ENCODE peak calls at places on chromosomes 13 and 19, in four cellular contexts. W is endothelial cell of umbilical vein; S is left ventricle myocardium superior; U is stimulated activated CD4-positive, alpha-beta T cell treated with anti-CD3 and anti-CD28 coated beads, Interleukin-4, amount 100 ng/mL, for 1 hour. B is an unnamed sample.

GRCh38 chr19:33649919-33650305 is 28.2 kb downstream of the CHST8 start:
- DNase-seq in W (no peak), S (no peak), U (no peak), B (no peak)

GRCh38 chr13:45473627-45474026 is 8.9 kb downstream of the COG3 start:
- DNase-seq in W (no peak), S (no peak), U (no peak), B (no peak)

GRCh38 chr19:43465468-43466120 is at the start of gene LYPD3:
- DNase-seq in W (no peak), S (peak), U (peak), B (peak)

GRCh38 chr13:87827479-87827878 is 156.3 kb downstream of the SLITRK5 start:
- DNase-seq in W (no peak), S (no peak), U (no peak), B (no peak)

GRCh38 chr13:94660695-94661324 is 51.5 kb downstream of the SOX21 start:
- DNase-seq in W (peak), S (no peak), U (no peak), B (no peak)

GRCh38 chr19:33304760-33305647 is 2.7 kb upstream of the CEBPA start:
- DNase-seq in W (no peak), S (no peak), U (no peak), B (peak)

GRCh38 chr19:14021474-14021873 is 6.5 kb upstream of the RLN3 start:
- DNase-seq in W (no peak), S (peak), U (no peak), B (peak)

GRCh38 chr13:102651892-102652291 is 43.0 kb downstream of the METTL21C start:
- DNase-seq in W (no peak), S (no peak), U (no peak), B (no peak)

GRCh38 chr13:33483471-33483870 is 197.9 kb upstream of the STARD13 start:
- DNase-seq in W (no peak), S (no peak), U (no peak), B (no peak)

GRCh38 chr19:17671906-17672305 is 16.2 kb downstream of the UNC13A start:
- DNase-seq in W (peak), S (no peak), U (no peak), B (peak)

GRCh38 chr19:47623151-47623920 is 14.4 kb downstream of the BICRA start:
- DNase-seq in W (no peak), S (peak), U (no peak), B (peak)

GRCh38 chr19:35533822-35534521 is 716 bp downstream of the GAPDHS start:
- DNase-seq in W (no peak), S (peak), U (peak), B (peak)

GRCh38 chr13:28658539-28658795 is 463 bp upstream of the POMP start:
- DNase-seq in W (no peak), S (no peak), U (no peak), B (no peak)

GRCh38 chr13:108326318-108326717 is 56.8 kb downstream of the TNFSF13B start:
- DNase-seq in W (no peak), S (no peak), U (no peak), B (no peak)

GRCh38 chr13:57569981-57570380 is 61.6 kb upstream of the PCDH17 start:
- DNase-seq in W (peak), S (no peak), U (no peak), B (no peak)

GRCh38 chr13:42405665-42406390 is 133.9 kb downstream of the AKAP11 start:
- DNase-seq in W (no peak), S (no peak), U (peak), B (no peak)

GRCh38 chr19:50460161-50460765 is 16.0 kb upstream of the EMC10 start:
- DNase-seq in W (no peak), S (no peak), U (no peak), B (peak)

GRCh38 chr19:46426506-46427162 is 2.1 kb downstream of the PNMA8C start:
- DNase-seq in W (peak), S (peak), U (peak), B (peak)

GRCh38 chr13:32838985-32839384 is 177.2 kb upstream of the KL start:
- DNase-seq in W (no peak), S (no peak), U (no peak), B (no peak)

GRCh38 chr13:99926014-99926731 is 45.4 kb downstream of the ZIC5 start:
- DNase-seq in W (no peak), S (no peak), U (no peak), B (no peak)

GRCh38 chr19:10654610-10655456 is 687 bp downstream of the ILF3 start:
- DNase-seq in W (peak), S (peak), U (peak), B (peak)

GRCh38 chr19:17777840-17778620 is 16.9 kb upstream of the B3GNT3 start:
- DNase-seq in W (peak), S (peak), U (peak), B (peak)

GRCh38 chr19:33125929-33126388 is 6.0 kb upstream of the WDR88 start:
- DNase-seq in W (peak), S (peak), U (peak), B (peak)

GRCh38 chr13:85019121-85019520 is 780.1 kb downstream of the SLITRK6 start:
- DNase-seq in W (no peak), S (no peak), U (no peak), B (no peak)

GRCh38 chr19:55226788-55227187 is 1.8 kb downstream of the TMEM86B start:
- DNase-seq in W (no peak), S (no peak), U (no peak), B (no peak)

GRCh38 chr13:109764474-109765292 is 21.7 kb downstream of the IRS2 start:
- DNase-seq in W (no peak), S (no peak), U (no peak), B (no peak)

GRCh38 chr19:46787331-46788100 is 878 bp downstream of the SLC1A5 start:
- DNase-seq in W (peak), S (peak), U (peak), B (peak)

GRCh38 chr13:20939662-20940061 is 37.1 kb upstream of the XPO4 start:
- DNase-seq in W (no peak), S (peak), U (no peak), B (peak)

GRCh38 chr13:32225494-32225931 is 89.7 kb downstream of the ZAR1L start:
- DNase-seq in W (no peak), S (no peak), U (no peak), B (peak)

GRCh38 chr13:28820099-28821051 is at the start of gene MTUS2:
- DNase-seq in W (peak), S (peak), U (peak), B (peak)

GRCh38 chr13:34570954-34571353 is 371.1 kb upstream of the NBEA start:
- DNase-seq in W (no peak), S (no peak), U (no peak), B (no peak)

GRCh38 chr13:40539954-40540706 is 126.3 kb downstream of the FOXO1 start:
- DNase-seq in W (peak), S (no peak), U (no peak), B (peak)

GRCh38 chr13:22748866-22749586 is 431.8 kb upstream of the SGCG start:
- DNase-seq in W (peak), S (no peak), U (no peak), B (no peak)

GRCh38 chr19:33040994-33041827 is 23.5 kb downstream of the RHPN2 start:
- DNase-seq in W (no peak), S (no peak), U (no peak), B (no peak)

B was measured in ELF-1.